ENCODE peak calls at places on chromosomes 4 and X, in five cellular contexts. One of them, this sample, is unnamed.

GRCh38 chr4:186792994-186793393 is 69.3 kb upstream of the FAT1 start:
- DNase-seq in naive thymus-derived CD4-positive, alpha-beta T cell: no peak
- DNase-seq in CD4-positive, alpha-beta T cell: no peak
- DNase-seq in esophagus squamous epithelium: no peak
- DNase-seq in PC-9: no peak
- DNase-seq in this sample: no peak

GRCh38 chr4:141328550-141329173 is 108.0 kb downstream of the ZNF330 start:
- DNase-seq in CD4-positive, alpha-beta T cell: no peak
- DNase-seq in naive thymus-derived CD4-positive, alpha-beta T cell: no peak
- DNase-seq in esophagus squamous epithelium: no peak
- DNase-seq in PC-9: no peak
- DNase-seq in this sample: no peak

GRCh38 chr4:142893012-142893411 is 46.9 kb upstream of the INPP4B start:
- DNase-seq in esophagus squamous epithelium: no peak
- DNase-seq in naive thymus-derived CD4-positive, alpha-beta T cell: no peak
- DNase-seq in CD4-positive, alpha-beta T cell: no peak
- DNase-seq in PC-9: no peak
- DNase-seq in this sample: no peak

GRCh38 chr4:102321260-102321991 is 23.9 kb downstream of the SLC39A8 start:
- DNase-seq in naive thymus-derived CD4-positive, alpha-beta T cell: no peak
- DNase-seq in PC-9: no peak
- DNase-seq in CD4-positive, alpha-beta T cell: no peak
- DNase-seq in esophagus squamous epithelium: no peak
- DNase-seq in this sample: no peak

GRCh38 chr4:73870778-73871177 is 1.6 kb downstream of the CXCL1 start:
- DNase-seq in naive thymus-derived CD4-positive, alpha-beta T cell: no peak
- DNase-seq in esophagus squamous epithelium: no peak
- DNase-seq in PC-9: no peak
- DNase-seq in CD4-positive, alpha-beta T cell: no peak
- DNase-seq in this sample: no peak

GRCh38 chr4:139522457-139522856 is 33.6 kb downstream of the SETD7 start:
- DNase-seq in esophagus squamous epithelium: no peak
- DNase-seq in PC-9: no peak
- DNase-seq in naive thymus-derived CD4-positive, alpha-beta T cell: no peak
- DNase-seq in CD4-positive, alpha-beta T cell: no peak
- DNase-seq in this sample: no peak

GRCh38 chrX:43817454-43817853 is 64.8 kb downstream of the MAOB start:
- DNase-seq in naive thymus-derived CD4-positive, alpha-beta T cell: no peak
- DNase-seq in CD4-positive, alpha-beta T cell: no peak
- DNase-seq in PC-9: no peak
- DNase-seq in esophagus squamous epithelium: no peak
- DNase-seq in this sample: no peak

GRCh38 chr4:65353098-65353497 is 317.2 kb downstream of the EPHA5 start:
- DNase-seq in PC-9: no peak
- DNase-seq in esophagus squamous epithelium: no peak
- DNase-seq in naive thymus-derived CD4-positive, alpha-beta T cell: no peak
- DNase-seq in CD4-positive, alpha-beta T cell: no peak
- DNase-seq in this sample: no peak

GRCh38 chr4:51890760-51891159 is 47.8 kb downstream of the DCUN1D4 start:
- DNase-seq in esophagus squamous epithelium: no peak
- DNase-seq in CD4-positive, alpha-beta T cell: no peak
- DNase-seq in naive thymus-derived CD4-positive, alpha-beta T cell: no peak
- DNase-seq in PC-9: no peak
- DNase-seq in this sample: no peak

GRCh38 chr4:41865306-41865980 is 69.8 kb upstream of the TMEM33 start:
- DNase-seq in CD4-positive, alpha-beta T cell: no peak
- DNase-seq in esophagus squamous epithelium: no peak
- DNase-seq in PC-9: no peak
- DNase-seq in naive thymus-derived CD4-positive, alpha-beta T cell: no peak
- DNase-seq in this sample: no peak

GRCh38 chr4:79064806-79065205 is 125.6 kb upstream of the PAQR3 start:
- DNase-seq in PC-9: no peak
- DNase-seq in naive thymus-derived CD4-positive, alpha-beta T cell: no peak
- DNase-seq in CD4-positive, alpha-beta T cell: no peak
- DNase-seq in esophagus squamous epithelium: no peak
- DNase-seq in this sample: no peak

GRCh38 chrX:13077168-13077567 is 32.7 kb upstream of the FAM9C start:
- DNase-seq in esophagus squamous epithelium: no peak
- DNase-seq in CD4-positive, alpha-beta T cell: no peak
- DNase-seq in naive thymus-derived CD4-positive, alpha-beta T cell: no peak
- DNase-seq in PC-9: no peak
- DNase-seq in this sample: no peak

GRCh38 chrX:151973262-151973661 is 1.2 kb downstream of the GABRE start:
- DNase-seq in PC-9: no peak
- DNase-seq in CD4-positive, alpha-beta T cell: no peak
- DNase-seq in naive thymus-derived CD4-positive, alpha-beta T cell: no peak
- DNase-seq in esophagus squamous epithelium: no peak
- DNase-seq in this sample: no peak

GRCh38 chrX:13911581-13911980 is 94.7 kb upstream of the GPM6B start:
- DNase-seq in PC-9: no peak
- DNase-seq in CD4-positive, alpha-beta T cell: no peak
- DNase-seq in esophagus squamous epithelium: no peak
- DNase-seq in naive thymus-derived CD4-positive, alpha-beta T cell: no peak
- DNase-seq in this sample: no peak

GRCh38 chr4:19298998-19299397 is 952.7 kb upstream of the SLIT2 start:
- DNase-seq in PC-9: no peak
- DNase-seq in esophagus squamous epithelium: no peak
- DNase-seq in CD4-positive, alpha-beta T cell: no peak
- DNase-seq in naive thymus-derived CD4-positive, alpha-beta T cell: no peak
- DNase-seq in this sample: no peak

GRCh38 chr4:23039813-23040212 is 347.1 kb downstream of the GBA3 start:
- DNase-seq in esophagus squamous epithelium: no peak
- DNase-seq in PC-9: no peak
- DNase-seq in CD4-positive, alpha-beta T cell: no peak
- DNase-seq in naive thymus-derived CD4-positive, alpha-beta T cell: no peak
- DNase-seq in this sample: no peak

GRCh38 chrX:12979011-12979629 is 4.2 kb downstream of the TMSB4X start:
- DNase-seq in CD4-positive, alpha-beta T cell: no peak
- DNase-seq in PC-9: no peak
- DNase-seq in esophagus squamous epithelium: no peak
- DNase-seq in naive thymus-derived CD4-positive, alpha-beta T cell: no peak
- DNase-seq in this sample: no peak

GRCh38 chrX:35122756-35123155 is 180.2 kb downstream of the FAM47B start:
- DNase-seq in CD4-positive, alpha-beta T cell: no peak
- DNase-seq in esophagus squamous epithelium: no peak
- DNase-seq in naive thymus-derived CD4-positive, alpha-beta T cell: no peak
- DNase-seq in PC-9: no peak
- DNase-seq in this sample: no peak

GRCh38 chrX:2538016-2538415 is 37.2 kb upstream of the DHRSX start:
- DNase-seq in naive thymus-derived CD4-positive, alpha-beta T cell: no peak
- DNase-seq in esophagus squamous epithelium: no peak
- DNase-seq in CD4-positive, alpha-beta T cell: no peak
- DNase-seq in PC-9: no peak
- DNase-seq in this sample: no peak

GRCh38 chrX:15447985-15448639 is 45.0 kb downstream of the PIR start:
- DNase-seq in CD4-positive, alpha-beta T cell: no peak
- DNase-seq in naive thymus-derived CD4-positive, alpha-beta T cell: no peak
- DNase-seq in esophagus squamous epithelium: no peak
- DNase-seq in PC-9: no peak
- DNase-seq in this sample: no peak

GRCh38 chr4:7903686-7904085 is 36.0 kb downstream of the AFAP1 start:
- DNase-seq in CD4-positive, alpha-beta T cell: no peak
- DNase-seq in naive thymus-derived CD4-positive, alpha-beta T cell: no peak
- DNase-seq in PC-9: no peak
- DNase-seq in esophagus squamous epithelium: no peak
- DNase-seq in this sample: no peak

GRCh38 chr4:106355193-106355592 is 13.4 kb downstream of the GIMD1 start:
- DNase-seq in esophagus squamous epithelium: no peak
- DNase-seq in CD4-positive, alpha-beta T cell: no peak
- DNase-seq in naive thymus-derived CD4-positive, alpha-beta T cell: no peak
- DNase-seq in PC-9: no peak
- DNase-seq in this sample: no peak
- H3K27ac ChIP-seq in esophagus squamous epithelium: no peak
- H3K27ac ChIP-seq in CD4-positive, alpha-beta T cell: no peak
- H3K27ac ChIP-seq in naive thymus-derived CD4-positive, alpha-beta T cell: no peak
- H3K27ac ChIP-seq in PC-9: no peak
- H3K27ac ChIP-seq in this sample: no peak

GRCh38 chrX:42604302-42604701 is 173.7 kb downstream of the PPP1R2C start:
- DNase-seq in CD4-positive, alpha-beta T cell: no peak
- DNase-seq in PC-9: no peak
- DNase-seq in naive thymus-derived CD4-positive, alpha-beta T cell: no peak
- DNase-seq in esophagus squamous epithelium: no peak
- DNase-seq in this sample: no peak
- H3K27ac ChIP-seq in CD4-positive, alpha-beta T cell: no peak
- H3K27ac ChIP-seq in PC-9: no peak
- H3K27ac ChIP-seq in naive thymus-derived CD4-positive, alpha-beta T cell: no peak
- H3K27ac ChIP-seq in esophagus squamous epithelium: no peak
- H3K27ac ChIP-seq in this sample: no peak

GRCh38 chr4:8905773-8906667 is 34.4 kb upstream of the HMX1 start:
- DNase-seq in PC-9: no peak
- DNase-seq in naive thymus-derived CD4-positive, alpha-beta T cell: no peak
- DNase-seq in esophagus squamous epithelium: no peak
- DNase-seq in CD4-positive, alpha-beta T cell: no peak
- DNase-seq in this sample: no peak
- H3K27ac ChIP-seq in PC-9: no peak
- H3K27ac ChIP-seq in naive thymus-derived CD4-positive, alpha-beta T cell: no peak
- H3K27ac ChIP-seq in esophagus squamous epithelium: no peak
- H3K27ac ChIP-seq in CD4-positive, alpha-beta T cell: no peak
- H3K27ac ChIP-seq in this sample: no peak

GRCh38 chr4:14193601-14194000 is 566.1 kb upstream of the BOD1L1 start:
- DNase-seq in esophagus squamous epithelium: no peak
- DNase-seq in naive thymus-derived CD4-positive, alpha-beta T cell: no peak
- DNase-seq in CD4-positive, alpha-beta T cell: no peak
- DNase-seq in PC-9: no peak
- DNase-seq in this sample: no peak

GRCh38 chr4:14184767-14185166 is 557.2 kb upstream of the BOD1L1 start:
- DNase-seq in PC-9: no peak
- DNase-seq in CD4-positive, alpha-beta T cell: no peak
- DNase-seq in esophagus squamous epithelium: no peak
- DNase-seq in naive thymus-derived CD4-positive, alpha-beta T cell: no peak
- DNase-seq in this sample: no peak

GRCh38 chr4:14184265-14184664 is 556.7 kb upstream of the BOD1L1 start:
- DNase-seq in naive thymus-derived CD4-positive, alpha-beta T cell: no peak
- DNase-seq in CD4-positive, alpha-beta T cell: no peak
- DNase-seq in PC-9: no peak
- DNase-seq in esophagus squamous epithelium: no peak
- DNase-seq in this sample: no peak

DNA sequence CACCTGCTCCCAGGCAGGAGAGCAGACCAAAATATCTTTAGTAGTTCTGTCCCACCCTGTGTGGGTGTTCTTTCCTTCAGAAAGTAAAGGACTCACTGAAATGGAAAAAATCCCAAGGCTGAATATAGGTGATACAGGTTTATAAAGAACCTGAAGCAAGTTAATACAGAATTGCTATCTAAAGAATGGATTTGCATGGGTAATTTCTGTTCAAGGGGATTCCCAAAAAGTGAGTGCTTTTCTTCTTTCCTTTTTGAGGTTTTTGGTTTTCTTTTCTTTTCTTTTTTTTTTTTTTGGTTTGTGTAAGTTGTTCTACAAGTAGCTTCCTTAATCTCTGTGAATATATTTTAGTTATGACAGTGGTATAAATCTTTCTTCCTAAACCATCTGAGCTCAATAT is 560.7 kb upstream of the BOD1L1 start:
- DNase-seq in naive thymus-derived CD4-positive, alpha-beta T cell: no peak
- DNase-seq in PC-9: no peak
- DNase-seq in CD4-positive, alpha-beta T cell: no peak
- DNase-seq in esophagus squamous epithelium: no peak
- DNase-seq in this sample: no peak
- H3K27ac ChIP-seq in naive thymus-derived CD4-positive, alpha-beta T cell: no peak
- H3K27ac ChIP-seq in PC-9: no peak
- H3K27ac ChIP-seq in CD4-positive, alpha-beta T cell: no peak
- H3K27ac ChIP-seq in esophagus squamous epithelium: no peak
- H3K27ac ChIP-seq in this sample: no peak

DNA sequence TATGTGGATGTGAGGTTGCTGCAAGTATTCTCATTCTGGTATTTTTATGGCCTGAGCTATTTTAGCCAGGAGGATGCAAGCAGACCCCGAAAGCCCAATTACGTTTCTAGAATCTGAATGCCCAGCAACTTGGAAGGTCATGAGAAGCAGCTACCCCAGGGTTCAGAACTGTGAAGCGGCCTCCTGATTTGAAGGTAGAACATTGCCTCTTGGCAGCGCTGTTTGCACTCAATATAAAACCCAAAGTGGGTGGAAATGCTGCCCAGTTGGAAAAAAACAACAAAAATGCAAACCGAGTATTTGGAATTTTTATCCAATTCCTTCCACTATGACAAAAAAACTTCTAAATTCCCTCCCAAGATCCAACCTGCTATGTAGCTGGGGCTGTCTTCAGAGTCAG is 103.4 kb upstream of the RBPJ start:
- DNase-seq in CD4-positive, alpha-beta T cell: no peak
- DNase-seq in PC-9: no peak
- DNase-seq in naive thymus-derived CD4-positive, alpha-beta T cell: no peak
- DNase-seq in esophagus squamous epithelium: no peak
- DNase-seq in this sample: no peak
- H3K27ac ChIP-seq in CD4-positive, alpha-beta T cell: no peak
- H3K27ac ChIP-seq in PC-9: no peak
- H3K27ac ChIP-seq in naive thymus-derived CD4-positive, alpha-beta T cell: no peak
- H3K27ac ChIP-seq in esophagus squamous epithelium: peak
- H3K27ac ChIP-seq in this sample: no peak

GRCh38 chrX:40952855-40953254 is 132.4 kb upstream of the USP9X start:
- DNase-seq in naive thymus-derived CD4-positive, alpha-beta T cell: peak
- DNase-seq in esophagus squamous epithelium: no peak
- DNase-seq in CD4-positive, alpha-beta T cell: no peak
- DNase-seq in PC-9: no peak
- DNase-seq in this sample: no peak
- H3K27ac ChIP-seq in naive thymus-derived CD4-positive, alpha-beta T cell: no peak
- H3K27ac ChIP-seq in esophagus squamous epithelium: no peak
- H3K27ac ChIP-seq in CD4-positive, alpha-beta T cell: no peak
- H3K27ac ChIP-seq in PC-9: no peak
- H3K27ac ChIP-seq in this sample: no peak

DNA sequence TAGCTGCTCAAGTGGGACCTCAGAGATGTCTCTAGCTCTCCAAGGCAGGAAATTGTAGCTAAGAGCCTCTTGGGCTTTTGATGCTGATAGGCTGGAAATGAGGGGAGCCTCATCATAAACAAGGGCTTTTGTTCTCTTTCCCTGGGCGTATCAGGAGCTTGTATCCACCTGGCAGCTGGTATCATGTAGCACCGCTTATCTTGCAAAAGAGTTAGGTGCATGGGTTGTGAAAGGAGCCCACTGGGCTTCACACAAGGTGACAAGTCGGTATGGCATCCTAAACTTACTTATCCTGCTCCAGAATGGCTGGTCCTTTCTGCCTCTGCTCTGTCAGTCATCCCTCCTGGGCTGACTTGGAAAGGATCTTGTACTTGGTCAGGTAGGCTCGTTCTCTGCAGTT is 565.8 kb downstream of the GRXCR1 start:
- DNase-seq in naive thymus-derived CD4-positive, alpha-beta T cell: no peak
- DNase-seq in PC-9: no peak
- DNase-seq in CD4-positive, alpha-beta T cell: no peak
- DNase-seq in esophagus squamous epithelium: no peak
- DNase-seq in this sample: peak
- H3K27ac ChIP-seq in naive thymus-derived CD4-positive, alpha-beta T cell: no peak
- H3K27ac ChIP-seq in PC-9: no peak
- H3K27ac ChIP-seq in CD4-positive, alpha-beta T cell: no peak
- H3K27ac ChIP-seq in esophagus squamous epithelium: no peak
- H3K27ac ChIP-seq in this sample: peak

DNA sequence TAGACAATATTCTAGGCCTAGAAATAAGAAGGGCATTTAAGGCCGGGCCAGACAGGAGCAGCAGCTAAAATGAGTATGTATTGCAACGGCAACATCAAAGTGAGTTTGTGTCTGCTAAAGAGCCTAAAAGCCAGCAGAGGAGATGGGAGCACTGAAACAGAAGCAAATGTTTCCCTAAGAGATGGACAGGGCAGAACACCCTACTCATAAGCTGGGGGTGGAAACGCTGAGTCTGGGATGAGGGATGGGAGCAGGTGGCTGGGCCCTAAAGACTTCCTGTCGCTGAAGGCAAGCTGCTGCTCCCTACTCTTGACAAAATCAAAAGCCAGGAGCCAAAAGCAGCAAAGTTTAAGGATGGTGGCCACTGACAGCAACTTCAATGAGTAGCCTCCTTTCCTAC is 40.5 kb upstream of the NAP1L5 start:
- DNase-seq in esophagus squamous epithelium: no peak
- DNase-seq in PC-9: no peak
- DNase-seq in naive thymus-derived CD4-positive, alpha-beta T cell: no peak
- DNase-seq in CD4-positive, alpha-beta T cell: no peak
- DNase-seq in this sample: no peak
- H3K27ac ChIP-seq in esophagus squamous epithelium: peak
- H3K27ac ChIP-seq in PC-9: no peak
- H3K27ac ChIP-seq in naive thymus-derived CD4-positive, alpha-beta T cell: peak
- H3K27ac ChIP-seq in CD4-positive, alpha-beta T cell: no peak
- H3K27ac ChIP-seq in this sample: no peak

This sample was measured in epithelial cell of prostate.